ENCODE peak calls at places on chromosomes 13 and 19, in four cellular contexts. One of them, this sample, is unnamed.

GRCh38 chr13:31073859-31074718 is 87.6 kb downstream of the HSPH1 start:
- DNase-seq in H9: no peak
- DNase-seq in H1: no peak
- DNase-seq in mesendoderm: peak; percentile 55
- DNase-seq in this sample: peak; percentile 69

GRCh38 chr19:41807176-41807575 is 10.8 kb downstream of the CEACAM3 start:
- DNase-seq in H9: no peak
- DNase-seq in H1: no peak
- DNase-seq in mesendoderm: no peak
- DNase-seq in this sample: no peak

GRCh38 chr19:17109962-17110598 is 34.5 kb downstream of the MYO9B start:
- DNase-seq in H9: no peak
- DNase-seq in H1: no peak
- DNase-seq in mesendoderm: no peak
- DNase-seq in this sample: no peak

GRCh38 chr13:75512253-75512652 is 25.4 kb downstream of the COMMD6 start:
- DNase-seq in H9: no peak
- DNase-seq in H1: no peak
- DNase-seq in mesendoderm: no peak
- DNase-seq in this sample: no peak

GRCh38 chr19:43798546-43799409 is 3.5 kb downstream of the LYPD5 start:
- DNase-seq in H9: peak; percentile 90
- DNase-seq in H1: no peak
- DNase-seq in mesendoderm: peak; percentile 76
- DNase-seq in this sample: no peak

GRCh38 chr19:3387645-3388589 is 21.5 kb downstream of the NFIC start:
- DNase-seq in H9: no peak
- DNase-seq in H1: no peak
- DNase-seq in mesendoderm: no peak
- DNase-seq in this sample: peak; percentile 39

GRCh38 chr13:27338816-27339215 is 68.2 kb downstream of the RASL11A start:
- DNase-seq in H9: peak; percentile 77
- DNase-seq in H1: no peak
- DNase-seq in mesendoderm: peak; percentile 82
- DNase-seq in this sample: no peak

GRCh38 chr19:12065100-12065538 is 588 bp downstream of the ZNF844 start:
- DNase-seq in H9: no peak
- DNase-seq in H1: no peak
- DNase-seq in mesendoderm: peak; percentile 43
- DNase-seq in this sample: peak; percentile 38

GRCh38 chr13:76425930-76426329 is 460.3 kb downstream of the KCTD12 start:
- DNase-seq in H9: no peak
- DNase-seq in H1: no peak
- DNase-seq in mesendoderm: peak; percentile 10
- DNase-seq in this sample: peak; percentile 93

GRCh38 chr13:22271963-22272362 is 601.1 kb downstream of the FGF9 start:
- DNase-seq in H9: no peak
- DNase-seq in H1: no peak
- DNase-seq in mesendoderm: no peak
- DNase-seq in this sample: no peak

DNA sequence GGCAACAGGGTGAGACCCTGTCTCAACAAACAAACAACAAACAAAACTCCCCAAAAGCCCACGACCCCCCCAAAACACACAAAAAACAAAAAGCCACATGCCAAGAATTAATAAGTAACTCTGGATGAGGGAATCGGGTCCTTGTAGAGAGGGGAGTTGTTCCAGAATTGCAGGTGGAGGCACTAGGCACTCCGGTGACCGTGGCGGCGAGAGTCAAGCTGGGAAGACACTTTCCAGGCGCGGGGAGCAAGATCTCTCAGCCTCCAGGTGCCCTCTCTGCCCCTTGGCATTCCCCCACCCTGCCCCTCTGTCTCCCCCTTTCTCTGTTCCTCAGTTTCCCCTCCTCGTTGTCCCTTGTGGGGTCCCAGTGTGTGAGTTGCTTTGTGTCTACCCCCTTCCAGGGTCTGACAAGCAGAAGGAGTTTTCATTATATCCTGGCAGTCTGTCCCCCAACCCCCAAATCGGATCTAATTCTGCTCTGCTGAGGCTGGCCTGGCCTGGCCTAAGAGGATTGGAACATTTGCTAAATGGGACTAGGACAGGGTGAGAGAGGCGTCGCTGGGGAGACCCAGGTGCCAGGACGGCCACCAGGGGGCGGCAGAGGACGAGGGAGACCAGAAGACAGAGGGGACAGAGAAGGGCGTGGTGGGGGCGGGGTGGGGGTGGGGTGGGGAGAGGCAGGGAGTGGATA is 8.3 kb upstream of the CRX start:
- DNase-seq in H9: peak; percentile 93
- DNase-seq in H1: peak; percentile 78
- DNase-seq in mesendoderm: peak; percentile 89
- DNase-seq in this sample: peak; percentile 18
- H2BK15ac ChIP-seq in H9: no peak overlapping the region
- H2BK15ac ChIP-seq in H1: no peak overlapping the region
- H2BK15ac ChIP-seq in mesendoderm: no peak overlapping the region
- H2BK15ac ChIP-seq in this sample: no peak overlapping the region

DNA sequence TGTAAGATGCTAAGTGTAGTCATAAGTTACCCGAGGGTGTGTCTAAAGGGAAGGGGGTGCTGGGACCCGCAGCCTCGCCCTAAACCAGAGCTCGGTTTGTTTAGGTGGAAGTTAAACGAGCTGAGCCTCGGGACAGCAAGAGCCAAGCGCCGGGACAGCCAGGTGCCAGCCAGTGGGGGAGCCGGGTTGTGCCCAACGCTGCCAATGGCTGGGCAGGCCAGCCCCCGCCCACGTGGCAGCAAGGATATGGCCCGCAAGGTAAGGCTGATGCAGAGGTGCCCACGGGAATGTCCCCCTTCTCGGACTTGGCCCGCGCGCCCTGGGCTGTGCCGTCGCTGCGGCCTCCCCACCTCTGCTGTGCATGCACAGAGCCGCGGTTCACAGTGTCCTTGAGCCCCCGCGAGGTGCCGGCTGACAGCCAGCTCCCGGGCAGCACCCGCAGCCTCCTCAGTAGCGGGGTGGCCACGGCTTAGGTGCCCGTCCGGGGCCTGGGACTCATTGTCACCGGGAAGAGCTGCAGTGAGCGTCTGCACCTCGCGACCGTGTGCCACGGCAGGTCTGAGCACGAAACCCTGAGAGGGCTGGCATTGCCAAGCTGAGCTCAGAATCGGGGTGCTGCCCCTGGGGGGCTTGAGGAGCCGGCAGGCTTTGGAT is 9.3 kb upstream of the RPS15 start:
- DNase-seq in H9: no peak
- DNase-seq in H1: no peak
- DNase-seq in mesendoderm: no peak
- DNase-seq in this sample: no peak
- H3K18ac ChIP-seq in H9: no peak overlapping the region
- H3K18ac ChIP-seq in H1: no peak overlapping the region
- H3K18ac ChIP-seq in mesendoderm: no peak overlapping the region
- H3K18ac ChIP-seq in this sample: no peak overlapping the region

DNA sequence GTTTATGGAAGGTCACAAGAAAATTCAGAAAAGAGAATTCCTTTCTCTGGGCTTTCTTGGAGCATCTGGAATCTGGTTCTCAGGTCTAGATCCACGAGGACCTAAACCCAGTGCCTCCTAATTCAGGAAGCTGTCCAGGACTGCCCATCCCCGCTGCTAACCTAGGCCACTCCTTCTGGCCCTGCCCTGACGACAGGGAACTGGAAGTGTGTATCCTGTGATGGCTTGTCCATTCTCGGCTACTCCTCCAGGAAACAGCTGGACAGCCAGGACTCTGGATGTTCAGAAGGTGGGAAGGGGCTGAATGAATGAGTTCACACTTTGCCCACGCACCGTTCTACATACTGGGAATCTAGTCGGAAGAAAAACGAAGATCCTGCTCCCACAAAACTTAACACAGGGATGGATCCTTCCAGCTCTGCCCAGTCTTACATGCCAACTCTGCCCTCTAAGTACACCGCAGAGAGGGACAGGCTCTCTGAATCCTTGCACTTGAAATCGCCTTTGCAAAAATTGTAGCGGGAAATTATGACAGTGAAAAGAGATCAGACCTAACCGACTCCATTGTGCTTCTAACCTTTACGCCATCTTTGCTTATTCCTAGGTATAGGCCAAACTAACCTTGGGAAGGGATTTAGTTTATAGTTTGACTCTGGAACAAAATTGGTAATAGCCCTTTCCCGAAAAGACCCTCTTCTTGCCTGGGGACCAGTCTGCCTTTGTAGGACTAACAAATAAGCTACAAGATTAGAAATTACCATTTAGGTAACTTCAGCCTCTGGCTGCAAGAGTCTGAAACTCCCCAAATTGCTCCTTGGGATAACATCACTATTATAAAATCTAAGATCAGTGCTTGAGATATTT is 1.8 kb downstream of the LSM4 start:
- DNase-seq in H9: no peak
- DNase-seq in H1: no peak
- DNase-seq in mesendoderm: no peak
- DNase-seq in this sample: no peak
- H2BK15ac ChIP-seq in H9: no peak overlapping the region
- H2BK15ac ChIP-seq in H1: no peak overlapping the region
- H2BK15ac ChIP-seq in mesendoderm: no peak overlapping the region
- H2BK15ac ChIP-seq in this sample: no peak overlapping the region

GRCh38 chr19:49432141-49433073 is 7.2 kb downstream of the GFY start:
- DNase-seq in H9: peak; percentile 95
- DNase-seq in H1: no peak
- DNase-seq in mesendoderm: peak; percentile 66
- DNase-seq in this sample: no peak
- H3K18ac ChIP-seq in H9: no peak overlapping the region
- H3K18ac ChIP-seq in H1: peak overlapping the region; percentile 78
- H3K18ac ChIP-seq in mesendoderm: no peak overlapping the region
- H3K18ac ChIP-seq in this sample: no peak overlapping the region

GRCh38 chr19:38684862-38685665 is 37.6 kb downstream of the ACTN4 start:
- DNase-seq in H9: no peak
- DNase-seq in H1: no peak
- DNase-seq in mesendoderm: no peak
- DNase-seq in this sample: no peak
- H2BK15ac ChIP-seq in H9: no peak overlapping the region
- H2BK15ac ChIP-seq in H1: peak overlapping the region; percentile 89
- H2BK15ac ChIP-seq in mesendoderm: no peak overlapping the region
- H2BK15ac ChIP-seq in this sample: peak overlapping the region; percentile 95

GRCh38 chr19:31668916-31669315 is 319.7 kb upstream of the TSHZ3 start:
- DNase-seq in H9: no peak
- DNase-seq in H1: no peak
- DNase-seq in mesendoderm: no peak
- DNase-seq in this sample: peak; percentile 29
- H3K18ac ChIP-seq in H9: no peak overlapping the region
- H3K18ac ChIP-seq in H1: no peak overlapping the region
- H3K18ac ChIP-seq in mesendoderm: no peak overlapping the region
- H3K18ac ChIP-seq in this sample: no peak overlapping the region

GRCh38 chr13:102846261-102847015 is 606 bp downstream of the ERCC5 start:
- DNase-seq in H9: peak; percentile 37
- DNase-seq in H1: no peak
- DNase-seq in mesendoderm: peak; percentile 29
- DNase-seq in this sample: peak; percentile 30
- H2BK15ac ChIP-seq in H9: no peak overlapping the region
- H2BK15ac ChIP-seq in H1: no peak overlapping the region
- H2BK15ac ChIP-seq in mesendoderm: no peak overlapping the region
- H2BK15ac ChIP-seq in this sample: no peak overlapping the region

GRCh38 chr19:47673426-47673825 is 39.8 kb upstream of the EHD2 start:
- DNase-seq in H9: no peak
- DNase-seq in H1: no peak
- DNase-seq in mesendoderm: no peak
- DNase-seq in this sample: no peak
- H3K18ac ChIP-seq in H9: no peak overlapping the region
- H3K18ac ChIP-seq in H1: no peak overlapping the region
- H3K18ac ChIP-seq in mesendoderm: no peak overlapping the region
- H3K18ac ChIP-seq in this sample: no peak overlapping the region

GRCh38 chr19:18279516-18280246 is 1.7 kb downstream of the JUND start:
- DNase-seq in H9: peak; percentile 94
- DNase-seq in H1: peak; percentile 81
- DNase-seq in mesendoderm: peak; percentile 98
- DNase-seq in this sample: peak; percentile 92
- H2BK15ac ChIP-seq in H9: no peak overlapping the region
- H2BK15ac ChIP-seq in H1: no peak overlapping the region
- H2BK15ac ChIP-seq in mesendoderm: no peak overlapping the region
- H2BK15ac ChIP-seq in this sample: no peak overlapping the region

DNA sequence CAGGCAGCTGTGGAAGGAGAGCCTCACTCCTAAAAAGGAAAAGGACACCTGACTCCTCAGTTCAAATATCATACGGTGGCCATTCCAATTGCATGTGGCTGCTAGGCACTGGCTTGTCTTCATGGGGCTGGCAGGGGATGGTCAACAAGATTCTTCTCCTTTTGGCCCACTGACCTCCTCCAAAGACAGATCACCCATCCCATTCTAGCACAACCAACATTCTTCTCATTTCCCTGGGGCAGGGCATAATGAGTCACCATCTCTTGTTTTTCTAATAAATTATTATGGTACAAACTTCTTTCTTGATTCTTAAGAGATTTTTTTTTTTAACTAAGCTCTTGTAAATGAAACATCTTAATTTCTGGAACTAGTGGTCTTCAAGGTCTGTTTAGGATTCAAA is 136.7 kb upstream of the NBEA start:
- DNase-seq in H9: no peak
- DNase-seq in H1: no peak
- DNase-seq in mesendoderm: no peak
- DNase-seq in this sample: no peak
- H3K18ac ChIP-seq in H9: no peak overlapping the region
- H3K18ac ChIP-seq in H1: no peak overlapping the region
- H3K18ac ChIP-seq in mesendoderm: no peak overlapping the region
- H3K18ac ChIP-seq in this sample: no peak overlapping the region